ENCODE peak calls at places on chromosomes 13 and 19, in nine cellular contexts. Y is astrocyte of the hippocampus; Q is stimulated activated CD8-positive, alpha-beta memory T cell treated with anti-CD3 and anti-CD28 coated beads, Interleukin-7, amount 100 ng/mL, for 48 hours; H is activated CD4-positive, alpha-beta T cell treated with anti-CD3 and anti-CD28 coated beads for 36 hours; X is cerebellar nuclear complex; D is NCI-H146; C is putamen; K is KBM-7; S is testis. M is an unnamed sample.

GRCh38 chr13:24943136-24943535 is 152.8 kb upstream of the PABPC3 start:
- DNase-seq in C (no peak), S (no peak), Q (no peak), Y (no peak), H (no peak), D (no peak), K (no peak), X (no peak), M (no peak)

GRCh38 chr19:45677351-45678230 is 9.6 kb downstream of the GIPR start:
- DNase-seq in Q (peak), D (peak), X (no peak), Y (peak), S (peak), K (no peak), H (peak), C (peak), M (peak)

GRCh38 chr13:113315992-113316391 is 19.0 kb downstream of the LAMP1 start:
- DNase-seq in Y (no peak), S (no peak), H (no peak), C (no peak), Q (no peak), X (no peak), D (no peak), K (no peak), M (no peak)

GRCh38 chr13:55359067-55359466 is 1781.7 kb upstream of the PRR20A start:
- DNase-seq in D (no peak), C (no peak), Q (no peak), S (no peak), H (no peak), Y (no peak), X (no peak), K (no peak), M (no peak)

GRCh38 chr19:850221-850978 is 1.7 kb upstream of the ELANE start:
- DNase-seq in Q (no peak), X (no peak), H (peak), Y (peak), K (peak), D (peak), S (peak), C (no peak), M (peak)

GRCh38 chr13:32378012-32378411 is 49.9 kb downstream of the N4BP2L1 start:
- DNase-seq in H (no peak), C (no peak), S (no peak), X (no peak), Q (no peak), K (no peak), Y (no peak), D (no peak), M (peak)

GRCh38 chr19:20235156-20235555 is 68.1 kb downstream of the ZNF486 start:
- DNase-seq in Y (no peak), D (no peak), H (no peak), Q (no peak), C (no peak), X (no peak), S (no peak), K (no peak), M (no peak)

GRCh38 chr13:21018220-21018619 is 43.2 kb downstream of the LATS2 start:
- DNase-seq in H (no peak), X (no peak), K (no peak), Q (no peak), S (no peak), C (no peak), D (no peak), Y (no peak), M (no peak)

GRCh38 chr13:26921918-26922317 is 161.3 kb upstream of the GPR12 start:
- DNase-seq in D (no peak), X (no peak), C (no peak), Q (no peak), Y (no peak), S (no peak), K (no peak), H (no peak), M (no peak)

GRCh38 chr13:101127741-101128353 is 288.5 kb downstream of the NALCN start:
- DNase-seq in Q (no peak), S (peak), D (peak), C (peak), H (peak), X (no peak), K (peak), Y (peak), M (peak)

GRCh38 chr19:15110418-15110815 is 3.2 kb downstream of the SYDE1 start:
- DNase-seq in S (no peak), D (peak), X (no peak), C (no peak), Y (no peak), Q (no peak), H (no peak), K (no peak), M (no peak)

GRCh38 chr19:51573331-51573730 is 2.2 kb downstream of the ZNF175 start:
- DNase-seq in K (no peak), S (no peak), X (no peak), C (no peak), D (no peak), Y (no peak), H (no peak), Q (no peak), M (peak)

GRCh38 chr13:93788456-93788855 is 561.8 kb downstream of the GPC6 start:
- DNase-seq in S (no peak), C (no peak), D (no peak), X (no peak), K (no peak), Y (peak), H (no peak), Q (no peak), M (no peak)

GRCh38 chr19:4114181-4114580 is 9.7 kb downstream of the MAP2K2 start:
- DNase-seq in X (no peak), K (no peak), Y (no peak), C (no peak), D (no peak), H (no peak), Q (no peak), S (no peak), M (no peak)

GRCh38 chr19:35641515-35642151 is at the start of gene ETV2:
- DNase-seq in Y (peak), H (peak), D (no peak), K (no peak), C (no peak), S (peak), Q (peak), X (no peak), M (peak)

GRCh38 chr19:38706792-38707511 is 37.3 kb downstream of the CAPN12 start:
- DNase-seq in H (no peak), K (no peak), D (no peak), Y (no peak), X (no peak), Q (no peak), S (no peak), C (no peak), M (no peak)

GRCh38 chr13:84917252-84917878 is 881.9 kb downstream of the SLITRK6 start:
- DNase-seq in S (no peak), Y (peak), H (no peak), Q (no peak), X (no peak), D (peak), C (peak), K (peak), M (peak)

GRCh38 chr13:40132249-40132648 is 476.8 kb downstream of the COG6 start:
- DNase-seq in K (no peak), C (no peak), S (no peak), D (no peak), X (no peak), H (peak), Q (no peak), Y (no peak), M (no peak)

GRCh38 chr19:4338441-4339350 is at the start of gene STAP2:
- DNase-seq in H (peak), Y (no peak), Q (no peak), C (no peak), S (peak), X (no peak), K (no peak), D (no peak), M (no peak)

GRCh38 chr19:50649433-50650391 is at the start of gene C19orf81:
- DNase-seq in H (no peak), D (no peak), K (no peak), Q (no peak), C (no peak), Y (no peak), X (no peak), S (peak), M (no peak)

GRCh38 chr13:72384186-72384823 is 343.1 kb downstream of the MZT1 start:
- DNase-seq in X (no peak), C (no peak), S (no peak), K (no peak), Y (no peak), D (no peak), Q (no peak), H (no peak), M (no peak)

GRCh38 chr13:20825476-20825875 is 51.7 kb upstream of the EEF1AKMT1 start:
- DNase-seq in H (no peak), S (no peak), Y (peak), X (no peak), K (no peak), C (no peak), Q (no peak), D (no peak), M (peak)

GRCh38 chr13:110915874-110916670 is 1.2 kb upstream of the ANKRD10 start:
- DNase-seq in D (no peak), S (no peak), K (peak), X (no peak), C (peak), H (no peak), Q (no peak), Y (peak), M (peak)

GRCh38 chr19:1282588-1283206 is 3.0 kb upstream of the EFNA2 start:
- DNase-seq in S (no peak), K (no peak), C (no peak), Y (no peak), D (no peak), X (no peak), Q (no peak), H (no peak), M (no peak)

GRCh38 chr13:42650470-42650869 is 76.5 kb downstream of the TNFSF11 start:
- DNase-seq in Y (no peak), S (no peak), H (no peak), Q (no peak), X (no peak), D (no peak), C (no peak), K (no peak), M (peak)

GRCh38 chr19:31500921-31501320 is 151.7 kb upstream of the TSHZ3 start:
- DNase-seq in S (no peak), X (no peak), Y (no peak), K (no peak), D (no peak), H (no peak), C (no peak), Q (no peak), M (no peak)

GRCh38 chr19:18097993-18098890 is 664 bp downstream of the MAST3 start:
- DNase-seq in K (no peak), C (no peak), S (no peak), Y (no peak), X (no peak), H (peak), Q (no peak), D (no peak), M (no peak)

GRCh38 chr19:53538378-53539109 is 599 bp downstream of the ZNF331 start:
- DNase-seq in C (no peak), Y (no peak), K (no peak), Q (no peak), X (no peak), H (peak), D (no peak), S (no peak), M (no peak)

GRCh38 chr13:75857291-75857690 is 221.2 kb downstream of the LMO7 start:
- DNase-seq in K (no peak), C (no peak), D (no peak), X (no peak), H (no peak), Y (no peak), S (no peak), Q (no peak), M (no peak)

GRCh38 chr19:31518626-31519025 is 169.4 kb upstream of the TSHZ3 start:
- DNase-seq in S (no peak), D (no peak), Y (no peak), C (no peak), X (no peak), K (no peak), Q (no peak), H (no peak), M (no peak)

GRCh38 chr19:2150794-2151338 is 500 bp downstream of the AP3D1 start:
- DNase-seq in K (no peak), X (no peak), Q (no peak), H (no peak), D (no peak), C (no peak), S (peak), Y (no peak), M (peak)

GRCh38 chr19:41134616-41135015 is 20.4 kb downstream of the CYP2F1 start:
- DNase-seq in Q (no peak), S (no peak), Y (no peak), K (no peak), H (no peak), D (no peak), X (no peak), C (no peak), M (no peak)

GRCh38 chr19:40811478-40812341 is 12.7 kb downstream of the EGLN2 start:
- DNase-seq in H (peak), Y (no peak), X (no peak), S (no peak), Q (no peak), K (no peak), C (no peak), D (no peak), M (no peak)

GRCh38 chr19:46211201-46211881 is 18.2 kb upstream of the IGFL1 start:
- DNase-seq in C (no peak), Q (no peak), S (peak), D (no peak), K (no peak), H (no peak), X (no peak), Y (peak), M (no peak)

GRCh38 chr13:77028202-77028601 is 1.2 kb upstream of the FBXL3 start:
- DNase-seq in K (no peak), D (no peak), H (no peak), S (peak), Q (no peak), X (no peak), Y (peak), C (no peak), M (peak)

GRCh38 chr13:20832861-20833260 is 59.1 kb upstream of the EEF1AKMT1 start:
- DNase-seq in Y (no peak), K (no peak), H (no peak), C (no peak), X (no peak), Q (no peak), D (no peak), S (no peak), M (no peak)

GRCh38 chr19:10421240-10421948 is 1.1 kb downstream of the PDE4A start:
- DNase-seq in Q (no peak), Y (no peak), C (no peak), K (no peak), D (no peak), S (no peak), H (peak), X (no peak), M (no peak)

GRCh38 chr19:35870798-35871197 is 2.4 kb downstream of the APLP1 start:
- DNase-seq in S (no peak), Y (no peak), C (no peak), X (no peak), K (no peak), Q (no peak), H (no peak), D (no peak), M (no peak)

GRCh38 chr19:48741222-48741999 is 1.0 kb upstream of the RASIP1 start:
- DNase-seq in X (no peak), S (peak), C (no peak), H (peak), K (peak), Y (no peak), Q (no peak), D (no peak), M (no peak)